ENCODE peak calls at places on chromosomes 5 and 9, in eight cellular contexts. R is IMR-90, C is prostate gland, Q is fibroblast of lung, E is lower leg skin, F is BJ, T is GM10248, N is uterus. O is an unnamed sample.

GRCh38 chr5:2471152-2471879 is 280.2 kb downstream of the IRX2 start:
- DNase-seq in C (no peak), R (no peak), F (no peak), E (no peak), Q (no peak), N (no peak), T (no peak), O (no peak)

GRCh38 chr5:136979131-136979530 is 520.0 kb downstream of the SPOCK1 start:
- DNase-seq in T (no peak), C (no peak), E (no peak), Q (peak), N (no peak), R (peak), F (no peak), O (no peak)

GRCh38 chr9:68927165-68927564 is 86.7 kb downstream of the PRKACG start:
- DNase-seq in R (no peak), T (no peak), F (no peak), Q (no peak), C (no peak), N (no peak), E (no peak), O (no peak)

GRCh38 chr5:67353500-67353931 is 156.9 kb upstream of the CD180 start:
- DNase-seq in F (no peak), E (no peak), N (no peak), C (peak), Q (peak), T (no peak), R (no peak), O (no peak)

GRCh38 chr9:36346578-36346977 is 53.5 kb downstream of the RNF38 start:
- DNase-seq in N (no peak), C (no peak), R (no peak), T (no peak), F (no peak), E (no peak), Q (no peak), O (no peak)

GRCh38 chr5:141800629-141801028 is 77.6 kb downstream of the PCDH1 start:
- DNase-seq in Q (no peak), E (no peak), F (no peak), C (no peak), R (no peak), N (no peak), T (no peak), O (no peak)

GRCh38 chr9:13971910-13972655 is 341.9 kb downstream of the NFIB start:
- DNase-seq in Q (peak), R (no peak), E (no peak), F (no peak), N (no peak), T (no peak), C (no peak), O (no peak)

GRCh38 chr5:149800563-149801103 is 70.5 kb downstream of the PPARGC1B start:
- DNase-seq in E (no peak), R (no peak), N (no peak), T (no peak), Q (no peak), F (no peak), C (no peak), O (no peak)

GRCh38 chr9:4495537-4495936 is 5.3 kb downstream of the SLC1A1 start:
- DNase-seq in N (no peak), Q (no peak), T (no peak), E (no peak), C (no peak), R (no peak), F (no peak), O (no peak)

GRCh38 chr9:37399336-37399735 is 23.2 kb upstream of the GRHPR start:
- DNase-seq in F (no peak), N (no peak), T (no peak), Q (no peak), E (no peak), R (no peak), C (no peak), O (no peak)

GRCh38 chr5:35890021-35890740 is 33.5 kb downstream of the IL7R start:
- DNase-seq in F (no peak), N (no peak), C (peak), E (no peak), Q (no peak), T (no peak), R (peak), O (no peak)

GRCh38 chr9:36935332-36935731 is 98.7 kb downstream of the PAX5 start:
- DNase-seq in F (no peak), R (no peak), T (peak), N (no peak), Q (no peak), C (no peak), E (peak), O (no peak)

GRCh38 chr5:18393546-18393945 is 759.3 kb downstream of the TAF11L14 start:
- DNase-seq in N (no peak), F (no peak), E (no peak), R (no peak), T (no peak), Q (no peak), C (no peak), O (no peak)

GRCh38 chr5:163460562-163461176 is at the start of gene HMMR:
- DNase-seq in N (no peak), Q (peak), F (no peak), C (no peak), T (no peak), R (peak), E (no peak), O (no peak)

GRCh38 chr5:163458778-163459405 is 1.0 kb downstream of the NUDCD2 start:
- DNase-seq in N (no peak), Q (no peak), E (no peak), F (no peak), R (no peak), T (no peak), C (no peak), O (no peak)

GRCh38 chr5:163459465-163459887 is 426 bp downstream of the NUDCD2 start:
- DNase-seq in E (no peak), C (no peak), Q (no peak), R (peak), T (no peak), N (no peak), F (no peak), O (no peak)

GRCh38 chr5:163463063-163463435 is 2.6 kb downstream of the HMMR start:
- DNase-seq in N (no peak), T (no peak), Q (no peak), C (no peak), F (no peak), R (no peak), E (no peak), O (no peak)

DNA sequence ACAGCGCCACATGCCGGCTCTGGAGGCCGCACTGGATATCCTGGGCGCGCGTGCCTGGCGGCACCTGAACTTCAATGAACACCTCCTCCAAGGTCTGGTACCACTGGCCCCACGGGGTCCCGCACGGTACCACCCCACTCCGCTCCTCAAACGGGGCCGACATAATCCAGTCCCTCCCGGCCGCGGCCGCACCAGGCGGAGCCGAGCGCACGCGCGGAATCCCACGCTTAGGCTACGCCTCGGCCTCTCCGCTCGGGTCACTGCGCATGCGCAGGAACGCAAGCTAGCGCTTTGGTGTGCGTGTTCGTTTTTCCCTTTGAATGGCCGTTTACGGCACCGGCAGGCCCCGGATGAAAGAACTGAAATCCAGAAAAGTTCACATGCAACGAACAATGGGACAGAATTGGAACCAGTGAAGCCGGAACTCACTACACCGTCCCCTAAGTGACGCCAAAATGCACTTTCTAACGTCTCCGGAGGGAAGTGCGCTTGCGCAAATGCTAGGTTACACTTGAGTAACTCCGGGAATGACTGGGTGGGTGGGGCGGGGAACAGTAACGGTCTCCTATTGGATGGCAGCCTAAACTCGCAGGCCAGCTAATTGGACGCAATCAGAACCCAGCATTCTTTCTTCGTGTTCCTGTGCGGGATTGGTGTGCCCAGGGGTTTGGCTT is at the start of gene NUDCD2:
- DNase-seq in E (peak), T (peak), Q (peak), F (peak), N (peak), C (peak), R (peak), O (peak)
- TF ChIP-seq CTCF in E (no peak), T (peak), Q (no peak), F (peak), N (peak), C (peak), R (peak), O (peak)

GRCh38 chr5:72314571-72315172 is 5.4 kb downstream of the MRPS27 start:
- DNase-seq in N (no peak), R (peak), T (no peak), C (peak), F (no peak), E (no peak), Q (peak), O (no peak)
- TF ChIP-seq CTCF in N (no peak), R (peak), T (no peak), C (no peak), F (no peak), E (no peak), Q (peak), O (no peak)

GRCh38 chr9:117448066-117448465 is 33.2 kb upstream of the ASTN2 start:
- DNase-seq in Q (no peak), E (no peak), C (no peak), N (no peak), F (no peak), R (no peak), T (no peak), O (no peak)
- TF ChIP-seq CTCF in Q (no peak), E (no peak), C (no peak), N (no peak), F (no peak), R (peak), T (no peak), O (no peak)

GRCh38 chr5:54214747-54215146 is 95.6 kb downstream of the ARL15 start:
- DNase-seq in N (no peak), R (no peak), E (no peak), Q (no peak), T (no peak), C (no peak), F (no peak), O (no peak)

GRCh38 chr5:54211912-54212311 is 98.5 kb downstream of the ARL15 start:
- DNase-seq in R (no peak), T (no peak), E (no peak), C (no peak), N (no peak), Q (no peak), F (no peak), O (no peak)

GRCh38 chr5:54207566-54207965 is 102.8 kb downstream of the ARL15 start:
- DNase-seq in R (no peak), T (no peak), C (no peak), N (no peak), Q (no peak), F (no peak), E (no peak), O (no peak)

GRCh38 chr5:54215233-54215736 is 95.1 kb downstream of the ARL15 start:
- DNase-seq in T (no peak), E (no peak), N (no peak), C (no peak), F (no peak), Q (no peak), R (no peak), O (no peak)

DNA sequence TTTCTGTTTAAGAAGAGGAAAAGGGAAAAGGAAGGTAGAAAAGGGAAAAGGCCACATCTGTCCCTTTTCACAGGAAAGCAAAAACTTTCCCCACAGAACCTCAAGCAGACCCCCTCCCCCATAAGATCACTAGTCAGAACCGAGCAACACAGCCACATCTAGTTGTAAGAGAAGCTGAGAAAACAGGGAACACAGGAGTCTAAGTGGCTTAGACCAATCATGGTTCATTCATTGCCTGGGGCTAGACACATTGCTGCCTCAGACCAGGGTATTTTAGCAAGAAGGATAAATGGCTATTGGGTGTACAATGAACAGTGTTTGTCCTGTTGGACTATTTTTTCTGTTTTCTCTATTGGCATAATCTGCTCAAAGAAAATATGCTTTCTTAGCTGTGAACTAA is 98.0 kb downstream of the ARL15 start:
- DNase-seq in C (no peak), R (no peak), Q (no peak), F (no peak), E (no peak), T (no peak), N (no peak), O (no peak)
- TF ChIP-seq CTCF in C (no peak), R (no peak), Q (no peak), F (no peak), E (no peak), T (no peak), N (no peak), O (no peak)